ENCODE peak calls at places on chromosome 21, in eight cellular contexts. One of them, this sample, is unnamed.

GRCh38 chr21:41851090-41851790 is 27.9 kb downstream of the PRDM15 start:
- DNase-seq in CD4-positive, alpha-beta T cell: no peak
- DNase-seq in esophagus muscularis mucosa: no peak
- DNase-seq in OCI-LY7: no peak
- DNase-seq in cardiac fibroblast: peak; percentile 19
- DNase-seq in foreskin keratinocyte: no peak
- DNase-seq in progenitor cell of endocrine pancreas: no peak
- DNase-seq in hepatocyte: no peak
- DNase-seq in this sample: no peak

GRCh38 chr21:25561668-25562641 is 45.3 kb downstream of the MRPL39 start:
- DNase-seq in esophagus muscularis mucosa: no peak
- DNase-seq in hepatocyte: peak; percentile 82
- DNase-seq in cardiac fibroblast: peak; percentile 80
- DNase-seq in OCI-LY7: peak; percentile 54
- DNase-seq in foreskin keratinocyte: no peak
- DNase-seq in CD4-positive, alpha-beta T cell: peak; percentile 37
- DNase-seq in progenitor cell of endocrine pancreas: peak; percentile 31
- DNase-seq in this sample: peak; percentile 45

GRCh38 chr21:43343095-43343991 is 83.6 kb downstream of the SIK1 start:
- DNase-seq in esophagus muscularis mucosa: no peak
- DNase-seq in foreskin keratinocyte: no peak
- DNase-seq in CD4-positive, alpha-beta T cell: no peak
- DNase-seq in progenitor cell of endocrine pancreas: peak; percentile 71
- DNase-seq in cardiac fibroblast: no peak
- DNase-seq in hepatocyte: peak; percentile 93
- DNase-seq in OCI-LY7: no peak
- DNase-seq in this sample: peak; percentile 83

GRCh38 chr21:34345892-34346291 is 17.9 kb upstream of the KCNE2 start:
- DNase-seq in cardiac fibroblast: peak; percentile 25
- DNase-seq in esophagus muscularis mucosa: no peak
- DNase-seq in OCI-LY7: no peak
- DNase-seq in foreskin keratinocyte: no peak
- DNase-seq in hepatocyte: no peak
- DNase-seq in progenitor cell of endocrine pancreas: no peak
- DNase-seq in CD4-positive, alpha-beta T cell: no peak
- DNase-seq in this sample: no peak

GRCh38 chr21:35178098-35178497 is 129.0 kb upstream of the RUNX1 start:
- DNase-seq in OCI-LY7: no peak
- DNase-seq in hepatocyte: no peak
- DNase-seq in CD4-positive, alpha-beta T cell: no peak
- DNase-seq in progenitor cell of endocrine pancreas: no peak
- DNase-seq in cardiac fibroblast: no peak
- DNase-seq in esophagus muscularis mucosa: no peak
- DNase-seq in foreskin keratinocyte: no peak
- DNase-seq in this sample: no peak

GRCh38 chr21:41816583-41817165 is 49.8 kb upstream of the RIPK4 start:
- DNase-seq in foreskin keratinocyte: no peak
- DNase-seq in hepatocyte: peak; percentile 73
- DNase-seq in esophagus muscularis mucosa: peak; percentile 94
- DNase-seq in CD4-positive, alpha-beta T cell: peak; percentile 46
- DNase-seq in cardiac fibroblast: peak; percentile 70
- DNase-seq in progenitor cell of endocrine pancreas: peak; percentile 58
- DNase-seq in OCI-LY7: peak; percentile 82
- DNase-seq in this sample: peak; percentile 70

GRCh38 chr21:46424062-46424591 is 34.6 kb upstream of the DIP2A start:
- DNase-seq in OCI-LY7: no peak
- DNase-seq in hepatocyte: no peak
- DNase-seq in cardiac fibroblast: no peak
- DNase-seq in foreskin keratinocyte: no peak
- DNase-seq in progenitor cell of endocrine pancreas: no peak
- DNase-seq in CD4-positive, alpha-beta T cell: no peak
- DNase-seq in esophagus muscularis mucosa: no peak
- DNase-seq in this sample: no peak

GRCh38 chr21:25307489-25307888 is 299.8 kb downstream of the MRPL39 start:
- DNase-seq in hepatocyte: no peak
- DNase-seq in cardiac fibroblast: no peak
- DNase-seq in esophagus muscularis mucosa: no peak
- DNase-seq in CD4-positive, alpha-beta T cell: no peak
- DNase-seq in foreskin keratinocyte: peak; percentile 40
- DNase-seq in OCI-LY7: no peak
- DNase-seq in progenitor cell of endocrine pancreas: no peak
- DNase-seq in this sample: no peak

GRCh38 chr21:28975401-28975800 is 17.3 kb downstream of the LTN1 start:
- DNase-seq in cardiac fibroblast: peak; percentile 54
- DNase-seq in hepatocyte: no peak
- DNase-seq in esophagus muscularis mucosa: no peak
- DNase-seq in progenitor cell of endocrine pancreas: no peak
- DNase-seq in OCI-LY7: no peak
- DNase-seq in foreskin keratinocyte: no peak
- DNase-seq in CD4-positive, alpha-beta T cell: no peak
- DNase-seq in this sample: no peak

GRCh38 chr21:29271927-29272333 is 26.8 kb upstream of the BACH1 start:
- DNase-seq in CD4-positive, alpha-beta T cell: no peak
- DNase-seq in OCI-LY7: no peak
- DNase-seq in hepatocyte: peak; percentile 33
- DNase-seq in esophagus muscularis mucosa: no peak
- DNase-seq in foreskin keratinocyte: no peak
- DNase-seq in cardiac fibroblast: no peak
- DNase-seq in progenitor cell of endocrine pancreas: no peak
- DNase-seq in this sample: no peak

GRCh38 chr21:26717146-26717739 is 128.0 kb downstream of the ADAMTS1 start:
- DNase-seq in OCI-LY7: peak; percentile 24
- DNase-seq in hepatocyte: no peak
- DNase-seq in cardiac fibroblast: peak; percentile 50
- DNase-seq in progenitor cell of endocrine pancreas: no peak
- DNase-seq in CD4-positive, alpha-beta T cell: no peak
- DNase-seq in foreskin keratinocyte: no peak
- DNase-seq in esophagus muscularis mucosa: no peak
- DNase-seq in this sample: no peak

GRCh38 chr21:28758042-28758882 is 234.4 kb downstream of the LTN1 start:
- DNase-seq in foreskin keratinocyte: no peak
- DNase-seq in progenitor cell of endocrine pancreas: no peak
- DNase-seq in cardiac fibroblast: peak; percentile 29
- DNase-seq in OCI-LY7: no peak
- DNase-seq in esophagus muscularis mucosa: no peak
- DNase-seq in hepatocyte: no peak
- DNase-seq in CD4-positive, alpha-beta T cell: no peak
- DNase-seq in this sample: no peak

GRCh38 chr21:31873275-31873695 is 465 bp downstream of the HUNK start:
- DNase-seq in progenitor cell of endocrine pancreas: peak; percentile 49
- DNase-seq in cardiac fibroblast: no peak
- DNase-seq in CD4-positive, alpha-beta T cell: no peak
- DNase-seq in OCI-LY7: no peak
- DNase-seq in esophagus muscularis mucosa: no peak
- DNase-seq in foreskin keratinocyte: no peak
- DNase-seq in hepatocyte: peak; percentile 67
- DNase-seq in this sample: no peak

GRCh38 chr21:40254540-40255455 is 387.6 kb downstream of the PCP4 start:
- DNase-seq in hepatocyte: peak; percentile 25
- DNase-seq in esophagus muscularis mucosa: peak; percentile 42
- DNase-seq in cardiac fibroblast: no peak
- DNase-seq in CD4-positive, alpha-beta T cell: no peak
- DNase-seq in OCI-LY7: no peak
- DNase-seq in progenitor cell of endocrine pancreas: no peak
- DNase-seq in foreskin keratinocyte: peak; percentile 63
- DNase-seq in this sample: no peak

GRCh38 chr21:15742052-15742451 is 12.3 kb downstream of the USP25 start:
- DNase-seq in foreskin keratinocyte: no peak
- DNase-seq in progenitor cell of endocrine pancreas: no peak
- DNase-seq in esophagus muscularis mucosa: no peak
- DNase-seq in CD4-positive, alpha-beta T cell: no peak
- DNase-seq in cardiac fibroblast: no peak
- DNase-seq in OCI-LY7: no peak
- DNase-seq in hepatocyte: no peak
- DNase-seq in this sample: no peak

GRCh38 chr21:17351766-17352165 is 161.1 kb upstream of the CXADR start:
- DNase-seq in hepatocyte: no peak
- DNase-seq in progenitor cell of endocrine pancreas: no peak
- DNase-seq in foreskin keratinocyte: no peak
- DNase-seq in CD4-positive, alpha-beta T cell: no peak
- DNase-seq in cardiac fibroblast: no peak
- DNase-seq in OCI-LY7: no peak
- DNase-seq in esophagus muscularis mucosa: no peak
- DNase-seq in this sample: no peak

GRCh38 chr21:21000576-21001175 is 2.5 kb downstream of the NCAM2 start:
- DNase-seq in cardiac fibroblast: no peak
- DNase-seq in OCI-LY7: no peak
- DNase-seq in CD4-positive, alpha-beta T cell: no peak
- DNase-seq in esophagus muscularis mucosa: no peak
- DNase-seq in foreskin keratinocyte: no peak
- DNase-seq in hepatocyte: no peak
- DNase-seq in progenitor cell of endocrine pancreas: no peak
- DNase-seq in this sample: no peak

GRCh38 chr21:42685036-42685435 is 31.6 kb downstream of the PDE9A start:
- DNase-seq in cardiac fibroblast: no peak
- DNase-seq in progenitor cell of endocrine pancreas: no peak
- DNase-seq in CD4-positive, alpha-beta T cell: no peak
- DNase-seq in esophagus muscularis mucosa: no peak
- DNase-seq in hepatocyte: no peak
- DNase-seq in foreskin keratinocyte: no peak
- DNase-seq in OCI-LY7: no peak
- DNase-seq in this sample: no peak

GRCh38 chr21:34807881-34808568 is 139.2 kb downstream of the CLIC6 start:
- DNase-seq in CD4-positive, alpha-beta T cell: peak; percentile 18
- DNase-seq in OCI-LY7: peak; percentile 15
- DNase-seq in foreskin keratinocyte: peak; percentile 92
- DNase-seq in esophagus muscularis mucosa: no peak
- DNase-seq in hepatocyte: peak; percentile 72
- DNase-seq in progenitor cell of endocrine pancreas: no peak
- DNase-seq in cardiac fibroblast: peak; percentile 94
- DNase-seq in this sample: no peak

GRCh38 chr21:15732290-15732995 is 2.7 kb downstream of the USP25 start:
- DNase-seq in CD4-positive, alpha-beta T cell: no peak
- DNase-seq in foreskin keratinocyte: no peak
- DNase-seq in progenitor cell of endocrine pancreas: no peak
- DNase-seq in hepatocyte: peak; percentile 46
- DNase-seq in cardiac fibroblast: peak; percentile 50
- DNase-seq in OCI-LY7: peak; percentile 76
- DNase-seq in esophagus muscularis mucosa: no peak
- DNase-seq in this sample: no peak

GRCh38 chr21:17548262-17548661 is 35.4 kb downstream of the CXADR start:
- DNase-seq in cardiac fibroblast: peak; percentile 7
- DNase-seq in esophagus muscularis mucosa: no peak
- DNase-seq in OCI-LY7: no peak
- DNase-seq in progenitor cell of endocrine pancreas: no peak
- DNase-seq in foreskin keratinocyte: no peak
- DNase-seq in CD4-positive, alpha-beta T cell: no peak
- DNase-seq in hepatocyte: no peak
- DNase-seq in this sample: no peak

GRCh38 chr21:42465008-42465878 is 30.8 kb downstream of the RSPH1 start:
- DNase-seq in progenitor cell of endocrine pancreas: no peak
- DNase-seq in foreskin keratinocyte: no peak
- DNase-seq in hepatocyte: peak; percentile 54
- DNase-seq in CD4-positive, alpha-beta T cell: no peak
- DNase-seq in OCI-LY7: no peak
- DNase-seq in cardiac fibroblast: peak; percentile 21
- DNase-seq in esophagus muscularis mucosa: no peak
- DNase-seq in this sample: peak; percentile 24

DNA sequence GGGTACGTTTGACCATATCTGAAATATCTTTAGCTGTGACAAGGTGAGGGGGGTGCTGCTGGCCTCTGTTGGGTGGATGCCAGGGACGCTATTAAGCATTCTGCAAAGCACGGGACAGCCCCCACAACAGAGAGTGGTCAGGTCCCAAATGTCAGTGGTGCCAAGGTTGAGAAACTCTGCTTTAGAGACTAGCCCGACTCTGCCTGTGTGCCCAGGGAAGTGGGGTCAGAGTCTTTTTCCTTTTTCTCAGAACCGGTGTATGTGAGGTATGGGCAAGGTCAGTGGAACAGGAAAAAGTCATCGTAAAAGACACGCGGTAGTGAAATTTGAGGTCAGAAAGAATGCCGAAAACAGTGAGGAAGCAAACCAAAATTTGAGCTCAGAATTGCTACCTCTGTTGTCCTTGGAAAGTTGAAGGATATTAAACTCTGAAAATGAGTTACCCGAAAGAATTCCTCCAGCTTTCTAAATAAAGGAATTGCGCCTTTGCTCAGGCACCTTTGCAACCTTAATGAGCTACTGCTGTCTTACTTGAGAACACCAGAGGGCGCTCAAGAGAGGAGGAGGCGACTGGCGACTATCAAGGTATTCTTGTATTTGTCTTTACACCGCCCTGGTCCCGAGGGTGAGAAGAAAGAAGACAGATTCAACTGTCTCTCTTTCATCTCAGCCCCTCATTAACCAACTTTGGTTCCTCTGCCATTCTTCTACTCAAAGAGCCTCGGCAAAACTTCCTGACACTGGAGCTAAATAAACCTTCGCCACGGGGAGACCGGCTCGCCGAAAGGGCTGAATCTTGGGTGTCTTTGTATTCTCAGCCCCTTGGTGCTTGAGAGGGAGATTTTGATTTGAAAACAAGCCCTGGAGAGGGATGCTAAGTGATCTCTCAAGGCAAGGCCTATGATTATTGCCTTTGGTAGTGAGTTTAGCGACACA is 85.4 kb upstream of the OLIG2 start:
- DNase-seq in OCI-LY7: peak; percentile 60
- DNase-seq in cardiac fibroblast: peak; percentile 65
- DNase-seq in CD4-positive, alpha-beta T cell: peak; percentile 11
- DNase-seq in foreskin keratinocyte: no peak
- DNase-seq in progenitor cell of endocrine pancreas: peak; percentile 13
- DNase-seq in hepatocyte: peak; percentile 78
- DNase-seq in esophagus muscularis mucosa: no peak
- DNase-seq in this sample: peak; percentile 59
- TF ChIP-seq CTCF in OCI-LY7: peak; percentile 89
- TF ChIP-seq CTCF in cardiac fibroblast: peak; percentile 79
- TF ChIP-seq CTCF in CD4-positive, alpha-beta T cell: peak; percentile 82
- TF ChIP-seq CTCF in foreskin keratinocyte: peak; percentile 75
- TF ChIP-seq CTCF in progenitor cell of endocrine pancreas: peak; percentile 86
- TF ChIP-seq CTCF in hepatocyte: peak; percentile 65
- TF ChIP-seq CTCF in esophagus muscularis mucosa: peak; percentile 36
- TF ChIP-seq CTCF in this sample: peak; percentile 72

GRCh38 chr21:45098867-45099266 is 24.5 kb downstream of the ADARB1 start:
- DNase-seq in foreskin keratinocyte: no peak
- DNase-seq in hepatocyte: no peak
- DNase-seq in OCI-LY7: peak; percentile 56
- DNase-seq in cardiac fibroblast: peak; percentile 36
- DNase-seq in progenitor cell of endocrine pancreas: no peak
- DNase-seq in esophagus muscularis mucosa: no peak
- DNase-seq in CD4-positive, alpha-beta T cell: no peak
- DNase-seq in this sample: no peak
- TF ChIP-seq CTCF in foreskin keratinocyte: peak; percentile 58
- TF ChIP-seq CTCF in hepatocyte: peak; percentile 43
- TF ChIP-seq CTCF in OCI-LY7: peak; percentile 82
- TF ChIP-seq CTCF in cardiac fibroblast: peak; percentile 48
- TF ChIP-seq CTCF in progenitor cell of endocrine pancreas: peak; percentile 36
- TF ChIP-seq CTCF in esophagus muscularis mucosa: no peak
- TF ChIP-seq CTCF in CD4-positive, alpha-beta T cell: no peak
- TF ChIP-seq CTCF in this sample: no peak

GRCh38 chr21:36917487-36918158 is 48.8 kb downstream of the HLCS start:
- DNase-seq in foreskin keratinocyte: no peak
- DNase-seq in cardiac fibroblast: peak; percentile 73
- DNase-seq in esophagus muscularis mucosa: no peak
- DNase-seq in progenitor cell of endocrine pancreas: no peak
- DNase-seq in OCI-LY7: no peak
- DNase-seq in hepatocyte: peak; percentile 72
- DNase-seq in CD4-positive, alpha-beta T cell: no peak
- DNase-seq in this sample: peak; percentile 68
- TF ChIP-seq CTCF in foreskin keratinocyte: peak; percentile 79
- TF ChIP-seq CTCF in cardiac fibroblast: peak; percentile 83
- TF ChIP-seq CTCF in esophagus muscularis mucosa: peak; percentile 29
- TF ChIP-seq CTCF in progenitor cell of endocrine pancreas: peak; percentile 54
- TF ChIP-seq CTCF in OCI-LY7: peak; percentile 36
- TF ChIP-seq CTCF in hepatocyte: peak; percentile 59
- TF ChIP-seq CTCF in CD4-positive, alpha-beta T cell: no peak
- TF ChIP-seq CTCF in this sample: peak; percentile 58

GRCh38 chr21:38833122-38833521 is 27.4 kb downstream of the ETS2 start:
- DNase-seq in OCI-LY7: no peak
- DNase-seq in progenitor cell of endocrine pancreas: no peak
- DNase-seq in hepatocyte: no peak
- DNase-seq in CD4-positive, alpha-beta T cell: no peak
- DNase-seq in esophagus muscularis mucosa: no peak
- DNase-seq in cardiac fibroblast: no peak
- DNase-seq in foreskin keratinocyte: no peak
- DNase-seq in this sample: no peak
- TF ChIP-seq CTCF in OCI-LY7: no peak
- TF ChIP-seq CTCF in progenitor cell of endocrine pancreas: peak; percentile 18
- TF ChIP-seq CTCF in hepatocyte: no peak
- TF ChIP-seq CTCF in CD4-positive, alpha-beta T cell: no peak
- TF ChIP-seq CTCF in esophagus muscularis mucosa: no peak
- TF ChIP-seq CTCF in cardiac fibroblast: peak; percentile 13
- TF ChIP-seq CTCF in foreskin keratinocyte: peak; percentile 31
- TF ChIP-seq CTCF in this sample: no peak